ENCODE peak calls at places on chromosomes 5 and 9, in four cellular contexts. W is stimulated activated naive CD4-positive, alpha-beta T cell; I is cardiac fibroblast; J is HT1080. H is an unnamed sample.
A peak's percentile ranks its signal among the peaks of the same experiment; 100 is the strongest.

GRCh38 chr5:139657363-139658321 is 9.5 kb downstream of the CXXC5 start:
- DNase-seq in W (no peak), J (no peak), I (peak; percentile 28), H (peak; percentile 64)

GRCh38 chr5:14659821-14660607 is 4.5 kb upstream of the OTULIN start:
- DNase-seq in I (peak; percentile 79), W (no peak), J (no peak), H (peak; percentile 85)

GRCh38 chr5:32138839-32139493 is 35.2 kb downstream of the GOLPH3 start:
- DNase-seq in J (no peak), W (no peak), I (peak; percentile 25), H (peak; percentile 73)

GRCh38 chr5:55591671-55592070 is 56.9 kb upstream of the PLPP1 start:
- DNase-seq in J (no peak), W (no peak), I (no peak), H (no peak)

GRCh38 chr9:95648225-95648624 is 131.5 kb upstream of the PTCH1 start:
- DNase-seq in I (no peak), W (no peak), J (no peak), H (no peak)

GRCh38 chr9:95494416-95495371 is 22.1 kb downstream of the PTCH1 start:
- DNase-seq in J (no peak), W (peak; percentile 75), I (no peak), H (no peak)

GRCh38 chr5:10073705-10074104 is 176.0 kb downstream of the ATPSCKMT start:
- DNase-seq in I (no peak), W (no peak), J (no peak), H (no peak)

GRCh38 chr5:56094579-56095361 is 100.0 kb upstream of the IL6ST start:
- DNase-seq in J (no peak), W (peak; percentile 16), I (no peak), H (no peak)

GRCh38 chr9:136748201-136748600 is at the start of gene LCN6:
- DNase-seq in J (no peak), W (no peak), I (no peak), H (no peak)

GRCh38 chr9:114282104-114282485 is 40.8 kb upstream of the ORM1 start:
- DNase-seq in W (no peak), J (no peak), I (no peak), H (no peak)

GRCh38 chr9:28301281-28301680 is 728.0 kb upstream of the C9orf72 start:
- DNase-seq in J (peak; percentile 20), W (no peak), I (no peak), H (peak; percentile 1)

GRCh38 chr5:127863161-127863560 is 160.0 kb downstream of the CCDC192 start:
- DNase-seq in W (no peak), J (no peak), I (peak; percentile 59), H (no peak)

GRCh38 chr5:10124287-10124686 is 125.4 kb downstream of the ATPSCKMT start:
- DNase-seq in W (no peak), J (no peak), I (no peak), H (no peak)

GRCh38 chr9:124721109-124721850 is 49.8 kb downstream of the NR6A1 start:
- DNase-seq in J (no peak), I (peak; percentile 21), W (no peak), H (peak; percentile 43)

GRCh38 chr5:59543826-59544442 is 349.6 kb downstream of the PDE4D start:
- DNase-seq in I (no peak), J (no peak), W (no peak), H (no peak)

GRCh38 chr5:171422902-171423663 is 3.6 kb downstream of the FGF18 start:
- DNase-seq in W (no peak), J (no peak), I (no peak), H (no peak)

GRCh38 chr5:132411382-132411925 is 41.9 kb downstream of the SLC22A5 start:
- DNase-seq in J (no peak), I (no peak), W (no peak), H (no peak)

GRCh38 chr5:40716000-40716399 is 36.3 kb downstream of the PTGER4 start:
- DNase-seq in W (no peak), J (peak; percentile 15), I (peak; percentile 40), H (peak; percentile 16)

GRCh38 chr5:90345684-90346083 is 63.9 kb downstream of the CETN3 start:
- DNase-seq in W (no peak), I (no peak), J (no peak), H (no peak)

GRCh38 chr5:150627731-150628545 is 12.5 kb upstream of the SYNPO start:
- DNase-seq in W (no peak), J (no peak), I (peak; percentile 71), H (peak; percentile 45)

GRCh38 chr5:45601424-45601823 is 94.8 kb downstream of the HCN1 start:
- DNase-seq in J (no peak), W (no peak), I (no peak), H (no peak)

GRCh38 chr9:105219291-105219805 is 25.1 kb upstream of the SLC44A1 start:
- DNase-seq in J (no peak), I (peak; percentile 74), W (no peak), H (peak; percentile 80)

GRCh38 chr5:172868436-172868923 is 34.4 kb downstream of the ERGIC1 start:
- DNase-seq in J (peak; percentile 90), I (peak; percentile 79), W (no peak), H (peak; percentile 94)

H was measured in fibroblast of mammary gland.